ENCODE peak calls at places on chromosomes 11 and 22, in ten cellular contexts. W is pancreas; X is AG04449; Z is LNCaP clone FGC; C is CD8-positive, alpha-beta T cell; R is CD8-positive, alpha-beta memory T cell; L is esophagus squamous epithelium; T is HAP-1; O is kidney; Y is stomach. H is an unnamed sample.

GRCh38 chr11:91970604-91971003 is 254.0 kb upstream of the FAT3 start:
- DNase-seq in W (no peak), X (no peak), Z (no peak), C (no peak), R (no peak), L (no peak), T (no peak), O (no peak), Y (no peak), H (no peak)

GRCh38 chr11:94586978-94587377 is 19.8 kb downstream of the PIWIL4 start:
- DNase-seq in W (no peak), X (no peak), Z (no peak), C (no peak), R (no peak), L (no peak), T (no peak), O (no peak), Y (no peak), H (no peak)

GRCh38 chr22:46150615-46151423 is 493 bp downstream of the PPARA start:
- DNase-seq in W (peak), X (no peak), Z (no peak), C (peak), R (peak), L (no peak), T (peak), O (peak), Y (peak), H (no peak)

GRCh38 chr11:36015806-36016205 is 71.9 kb downstream of the LDLRAD3 start:
- DNase-seq in W (no peak), X (no peak), Z (no peak), C (no peak), R (no peak), L (no peak), T (no peak), O (no peak), Y (no peak), H (no peak)

GRCh38 chr11:65384301-65384889 is 1.9 kb upstream of the SLC25A45 start:
- DNase-seq in W (no peak), X (no peak), Z (no peak), C (no peak), R (peak), L (no peak), T (no peak), O (no peak), Y (no peak), H (no peak)

GRCh38 chr11:74466916-74467885 is at the start of gene KCNE3:
- DNase-seq in W (peak), X (no peak), Z (no peak), C (no peak), R (no peak), L (no peak), T (peak), O (peak), Y (peak), H (no peak)

GRCh38 chr22:40000171-40000570 is 5.4 kb downstream of the FAM83F start:
- DNase-seq in W (no peak), X (no peak), Z (no peak), C (no peak), R (no peak), L (no peak), T (no peak), O (peak), Y (no peak), H (no peak)

GRCh38 chr11:119195680-119196079 is 10.4 kb downstream of the NHERF4 start:
- DNase-seq in W (no peak), X (no peak), Z (no peak), C (no peak), R (no peak), L (no peak), T (peak), O (no peak), Y (peak), H (no peak)

GRCh38 chr11:112789481-112789880 is 171.7 kb upstream of the NCAM1 start:
- DNase-seq in W (no peak), X (no peak), Z (no peak), C (no peak), R (no peak), L (no peak), T (no peak), O (no peak), Y (no peak), H (no peak)

GRCh38 chr11:117230286-117230961 is 1.4 kb downstream of the PCSK7 start:
- DNase-seq in W (no peak), X (no peak), Z (no peak), C (no peak), R (peak), L (no peak), T (no peak), O (peak), Y (no peak), H (peak)

GRCh38 chr11:35605691-35606090 is 12.6 kb upstream of the FJX1 start:
- DNase-seq in W (no peak), X (no peak), Z (no peak), C (no peak), R (no peak), L (no peak), T (no peak), O (peak), Y (no peak), H (no peak)

GRCh38 chr11:92225563-92226308 is 1.1 kb downstream of the FAT3 start:
- DNase-seq in W (no peak), X (no peak), Z (no peak), C (no peak), R (no peak), L (no peak), T (no peak), O (peak), Y (no peak), H (no peak)

GRCh38 chr11:76637491-76638266 is 32.9 kb downstream of the LRRC32 start:
- DNase-seq in W (no peak), X (no peak), Z (no peak), C (no peak), R (no peak), L (no peak), T (no peak), O (peak), Y (no peak), H (no peak)

GRCh38 chr11:38315151-38315550 is 1717.1 kb upstream of the RAG2 start:
- DNase-seq in W (no peak), X (no peak), Z (no peak), C (no peak), R (no peak), L (no peak), T (no peak), O (no peak), Y (no peak), H (no peak)

GRCh38 chr11:10373929-10374328 is 69.1 kb downstream of the ADM start:
- DNase-seq in W (no peak), X (no peak), Z (no peak), C (no peak), R (no peak), L (no peak), T (no peak), O (no peak), Y (no peak), H (no peak)
- H3K4me3 ChIP-seq in W (no peak), X (no peak), Z (no peak), C (no peak), R (no peak), L (no peak), T (no peak), O (no peak), Y (no peak), H (no peak)

GRCh38 chr22:25795437-25795836 is 53.4 kb downstream of the MYO18B start:
- DNase-seq in W (no peak), X (no peak), Z (no peak), C (no peak), R (no peak), L (no peak), T (no peak), O (no peak), Y (no peak), H (no peak)
- H3K4me3 ChIP-seq in W (no peak), X (no peak), Z (no peak), C (no peak), R (no peak), L (no peak), T (no peak), O (no peak), Y (no peak), H (no peak)

DNA sequence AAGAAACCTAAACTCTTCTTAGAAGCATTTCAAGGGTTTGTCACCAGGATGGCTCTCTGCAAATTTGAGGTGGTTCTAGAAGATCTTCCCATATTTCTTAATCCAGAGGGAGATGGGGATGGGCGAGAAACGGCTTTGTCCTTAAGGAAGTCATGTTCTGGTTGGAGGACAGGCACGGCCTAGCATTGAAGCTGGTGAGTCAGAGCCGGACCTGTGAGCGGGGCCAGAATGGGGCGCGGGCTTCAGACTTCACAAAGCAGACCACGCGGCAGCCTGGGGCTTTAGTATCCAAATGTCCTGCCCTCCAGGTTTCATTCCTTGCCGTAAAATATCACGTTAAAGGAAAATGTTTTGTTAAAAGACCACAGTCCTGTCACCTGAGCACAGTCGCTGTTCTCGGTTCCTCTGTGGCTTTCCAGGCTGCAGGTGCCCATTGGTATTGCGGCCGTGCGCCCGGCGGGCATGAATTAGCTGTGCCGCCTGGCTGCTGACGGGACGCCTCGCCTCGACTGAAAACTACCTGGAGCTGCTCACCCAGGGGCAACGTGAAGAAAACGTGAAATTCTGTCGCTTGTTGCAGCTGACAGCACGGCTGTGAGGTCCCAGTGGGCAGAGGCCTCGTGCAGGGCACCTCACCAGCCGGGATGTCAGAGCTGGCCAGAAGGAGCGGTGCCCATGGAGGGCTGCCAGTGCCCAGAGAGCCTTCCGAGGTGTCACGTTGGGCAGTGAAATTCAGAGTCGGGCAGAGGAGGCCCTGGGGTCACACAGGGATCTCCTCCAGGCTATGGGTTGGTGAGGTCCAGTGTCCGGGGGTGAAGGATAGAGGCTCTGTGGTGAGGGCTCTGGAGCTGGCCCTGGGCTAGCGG is 59.0 kb downstream of the LRP5 start:
- DNase-seq in W (no peak), X (no peak), Z (no peak), C (no peak), R (no peak), L (no peak), T (no peak), O (peak), Y (no peak), H (no peak)
- H3K4me3 ChIP-seq in W (no peak), X (no peak), Z (no peak), C (no peak), R (no peak), L (no peak), T (no peak), O (no peak), Y (no peak), H (no peak)

DNA sequence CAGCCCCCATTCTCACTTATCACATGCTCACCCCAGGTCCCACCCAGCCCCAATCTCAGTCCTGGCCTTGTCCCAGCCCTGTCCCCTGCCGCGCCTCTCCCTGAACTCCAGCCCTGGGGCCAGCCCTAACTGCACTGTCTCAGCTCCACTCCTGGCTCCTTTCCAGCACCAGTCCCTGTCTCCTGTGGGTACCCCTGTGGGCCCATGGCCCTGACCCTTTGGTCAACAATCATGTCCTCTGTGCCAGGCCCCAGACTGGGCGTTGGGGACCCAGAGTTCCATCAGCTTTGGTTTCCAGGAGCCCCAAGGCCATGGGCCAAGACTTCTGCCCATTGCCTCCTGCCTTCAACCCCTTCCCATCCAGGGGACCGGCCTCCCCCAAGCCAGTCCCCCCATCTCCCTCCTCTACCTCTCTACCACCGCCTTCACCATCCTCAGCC is 756 bp downstream of the SPI1 start:
- DNase-seq in W (no peak), X (no peak), Z (no peak), C (no peak), R (no peak), L (no peak), T (no peak), O (peak), Y (no peak), H (no peak)
- H3K4me3 ChIP-seq in W (no peak), X (no peak), Z (no peak), C (no peak), R (no peak), L (peak), T (no peak), O (no peak), Y (peak), H (no peak)

DNA sequence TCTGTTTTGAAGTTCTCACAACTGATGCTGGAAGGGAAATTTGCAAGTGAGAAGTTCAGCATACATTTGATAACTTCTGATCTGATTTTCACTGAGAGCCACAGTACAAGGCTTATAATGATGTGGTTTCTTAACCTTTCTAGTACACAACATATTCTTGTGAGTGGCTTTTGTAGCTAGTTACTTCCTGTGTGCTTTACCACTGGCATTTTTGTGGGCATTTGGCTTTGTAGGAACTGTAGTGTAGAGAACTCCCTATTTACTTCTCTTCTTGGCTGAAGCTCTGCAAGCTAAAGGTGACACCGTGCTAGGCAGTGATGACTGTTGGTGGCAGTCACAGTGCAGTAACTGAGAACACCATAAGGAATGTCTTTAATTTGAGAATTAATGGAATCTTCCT is 14.9 kb downstream of the USP47 start:
- DNase-seq in W (no peak), X (no peak), Z (no peak), C (no peak), R (no peak), L (no peak), T (no peak), O (no peak), Y (no peak), H (peak)
- H3K4me3 ChIP-seq in W (no peak), X (no peak), Z (no peak), C (no peak), R (no peak), L (no peak), T (no peak), O (no peak), Y (no peak), H (no peak)

DNA sequence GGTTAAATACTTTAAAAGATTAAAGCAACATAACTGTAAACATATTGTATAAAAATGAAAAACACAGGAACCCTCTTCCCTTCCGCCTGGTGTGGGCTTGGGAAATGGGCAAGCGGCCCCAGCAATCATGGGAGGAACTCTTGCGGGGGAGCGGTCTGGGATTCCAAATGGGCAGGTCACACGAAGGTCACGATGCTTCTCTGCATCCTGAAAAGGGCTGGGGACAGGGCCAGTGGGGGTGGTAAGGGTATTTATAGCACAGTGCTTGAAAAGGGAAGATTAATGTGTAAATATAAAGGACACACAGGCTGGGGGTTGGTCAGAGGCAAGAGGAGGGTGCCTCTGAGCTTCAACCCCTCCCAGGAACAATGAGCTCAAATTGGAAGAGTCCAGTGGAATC is 46.9 kb upstream of the OR4B1 start:
- DNase-seq in W (no peak), X (no peak), Z (no peak), C (no peak), R (no peak), L (no peak), T (no peak), O (no peak), Y (no peak), H (no peak)
- H3K4me3 ChIP-seq in W (no peak), X (no peak), Z (no peak), C (no peak), R (no peak), L (no peak), T (no peak), O (no peak), Y (no peak), H (no peak)

GRCh38 chr11:63761173-63761572 is 7.4 kb downstream of the ZFTA start:
- DNase-seq in W (no peak), X (no peak), Z (no peak), C (no peak), R (no peak), L (no peak), T (no peak), O (no peak), Y (no peak), H (no peak)

GRCh38 chr11:63764201-63764711 is 4.3 kb downstream of the ZFTA start:
- DNase-seq in W (peak), X (no peak), Z (no peak), C (no peak), R (no peak), L (no peak), T (no peak), O (peak), Y (no peak), H (no peak)

GRCh38 chr11:63763506-63764200 is 4.9 kb downstream of the ZFTA start:
- DNase-seq in W (no peak), X (no peak), Z (no peak), C (no peak), R (no peak), L (no peak), T (no peak), O (peak), Y (no peak), H (no peak)

GRCh38 chr11:63761870-63762661 is 6.5 kb downstream of the ZFTA start:
- DNase-seq in W (no peak), X (no peak), Z (no peak), C (no peak), R (no peak), L (no peak), T (peak), O (peak), Y (no peak), H (no peak)

DNA sequence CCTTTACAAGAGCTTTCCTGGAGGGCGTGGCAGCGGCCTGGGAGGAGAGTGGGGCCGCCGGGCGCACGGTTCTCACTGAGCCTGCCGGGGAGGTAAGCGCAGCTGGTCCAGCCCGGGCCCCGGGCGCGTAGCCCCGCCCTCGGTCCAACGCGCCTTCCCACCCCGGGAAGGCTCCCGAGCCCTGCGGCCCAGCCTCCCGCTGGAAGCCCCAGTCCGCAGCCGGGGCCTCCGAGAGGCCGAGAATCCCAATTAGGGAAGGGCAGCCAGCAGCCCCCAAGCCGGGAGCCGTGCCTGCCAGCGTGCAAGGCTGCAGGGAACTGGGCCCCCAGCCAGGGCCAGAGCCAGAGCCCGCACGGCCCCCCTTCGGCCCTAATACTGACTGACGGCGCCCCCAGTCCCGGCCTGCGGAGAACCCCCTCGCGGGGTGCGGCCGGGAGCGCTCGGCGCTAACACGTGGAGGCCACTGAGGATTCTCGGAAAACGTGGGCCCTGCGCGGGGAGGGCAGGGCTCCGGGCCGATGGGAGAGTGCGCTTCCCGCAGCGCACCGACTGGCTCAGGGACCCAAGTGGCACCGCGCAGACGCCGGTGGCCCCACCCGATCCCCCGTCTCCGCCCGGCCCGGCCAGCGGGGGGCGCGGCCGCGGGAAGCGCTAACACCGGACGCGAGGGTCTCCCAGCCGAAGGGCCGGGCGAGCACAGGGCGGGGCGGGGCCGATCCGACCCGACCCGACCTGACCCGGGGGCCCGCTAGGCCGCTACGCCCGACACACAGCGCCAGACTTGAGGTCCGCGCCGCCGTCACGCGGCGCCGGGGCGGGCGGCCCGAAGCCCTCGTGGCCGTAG is 5.7 kb downstream of the ZFTA start:
- DNase-seq in W (peak), X (no peak), Z (no peak), C (no peak), R (no peak), L (no peak), T (peak), O (peak), Y (peak), H (no peak)
- H3K4me3 ChIP-seq in W (peak), X (no peak), Z (no peak), C (no peak), R (no peak), L (peak), T (peak), O (peak), Y (peak), H (no peak)

GRCh38 chr11:106173291-106173690 is 95.8 kb downstream of the AASDHPPT start:
- DNase-seq in W (no peak), X (no peak), Z (no peak), C (no peak), R (no peak), L (no peak), T (no peak), O (no peak), Y (no peak), H (no peak)

GRCh38 chr11:106179048-106179447 is 101.6 kb downstream of the AASDHPPT start:
- DNase-seq in W (peak), X (no peak), Z (no peak), C (no peak), R (no peak), L (no peak), T (no peak), O (no peak), Y (no peak), H (no peak)

GRCh38 chr11:106176817-106177216 is 99.4 kb downstream of the AASDHPPT start:
- DNase-seq in W (peak), X (no peak), Z (no peak), C (no peak), R (no peak), L (no peak), T (no peak), O (no peak), Y (no peak), H (no peak)

GRCh38 chr11:106177311-106177710 is 99.8 kb downstream of the AASDHPPT start:
- DNase-seq in W (peak), X (no peak), Z (no peak), C (no peak), R (no peak), L (no peak), T (no peak), O (no peak), Y (no peak), H (no peak)

GRCh38 chr11:106178361-106178760 is 100.9 kb downstream of the AASDHPPT start:
- DNase-seq in W (no peak), X (no peak), Z (no peak), C (no peak), R (no peak), L (no peak), T (no peak), O (no peak), Y (no peak), H (no peak)
- H3K4me3 ChIP-seq in W (peak), X (no peak), Z (no peak), C (no peak), R (no peak), L (no peak), T (no peak), O (no peak), Y (no peak), H (no peak)